ENCODE peak calls at places on chromosome 1, in six cellular contexts. R, I, H, G, T and C are unnamed samples. For H3K4me1 and H3K9me3, the result is how much of the 10 kb centered on the place peaks cover.

GRCh38 chr1:21508580-21509350 is 458 bp upstream of the ALPL start:
- DNase-seq in R (peak), I (peak), H (peak), G (peak), T (peak), C (peak)

GRCh38 chr1:171898956-171899355 is 57.7 kb downstream of the DNM3 start:
- DNase-seq in R (peak), I (no peak), H (no peak), G (no peak), T (peak), C (no peak)

GRCh38 chr1:11807087-11807486 is 1.1 kb downstream of the CLCN6 start:
- DNase-seq in R (no peak), I (no peak), H (peak), G (no peak), T (no peak), C (no peak)

GRCh38 chr1:228088586-228089498 is 6.3 kb downstream of the ARF1 start:
- DNase-seq in R (no peak), I (no peak), H (peak), G (peak), T (no peak), C (no peak)

GRCh38 chr1:51627672-51628071 is 10.8 kb downstream of the OSBPL9 start:
- DNase-seq in R (peak), I (peak), H (no peak), G (no peak), T (no peak), C (no peak)

GRCh38 chr1:232998138-232998537 is 47.7 kb downstream of the NTPCR start:
- DNase-seq in R (no peak), I (no peak), H (no peak), G (no peak), T (no peak), C (no peak)

GRCh38 chr1:204301171-204301957 is 58.4 kb downstream of the PLEKHA6 start:
- DNase-seq in R (no peak), I (peak), H (no peak), G (peak), T (no peak), C (no peak)

GRCh38 chr1:226832613-226833012 is 37.8 kb upstream of the PSEN2 start:
- DNase-seq in R (no peak), I (no peak), H (no peak), G (no peak), T (no peak), C (peak)

GRCh38 chr1:48039088-48040049 is 42.2 kb upstream of the TRABD2B start:
- DNase-seq in R (no peak), I (no peak), H (no peak), G (no peak), T (no peak), C (no peak)

GRCh38 chr1:29309621-29310020 is 73.3 kb downstream of the PTPRU start:
- DNase-seq in R (no peak), I (no peak), H (no peak), G (no peak), T (no peak), C (no peak)

GRCh38 chr1:18041107-18041506 is 66.5 kb upstream of the IGSF21 start:
- DNase-seq in R (no peak), I (no peak), H (no peak), G (no peak), T (peak), C (peak)

GRCh38 chr1:170623171-170623570 is 40.8 kb upstream of the PRRX1 start:
- DNase-seq in R (no peak), I (peak), H (no peak), G (no peak), T (no peak), C (no peak)

GRCh38 chr1:154386643-154387352 is 18.3 kb upstream of the IL6R start:
- DNase-seq in R (no peak), I (no peak), H (peak), G (no peak), T (no peak), C (no peak)

GRCh38 chr1:203186446-203187305 is at the start of gene CHI3L1:
- DNase-seq in R (no peak), I (no peak), H (peak), G (no peak), T (no peak), C (no peak)

GRCh38 chr1:64497484-64497883 is 27.6 kb downstream of the CACHD1 start:
- DNase-seq in R (no peak), I (no peak), H (no peak), G (no peak), T (no peak), C (no peak)

GRCh38 chr1:244548558-244549115 is 87.6 kb downstream of the CATSPERE start:
- DNase-seq in R (no peak), I (peak), H (no peak), G (no peak), T (no peak), C (no peak)

GRCh38 chr1:40450491-40451237 is 388 bp downstream of the ZFP69B start:
- DNase-seq in R (peak), I (peak), H (no peak), G (no peak), T (peak), C (no peak)

GRCh38 chr1:172642970-172643369 is 15.9 kb upstream of the FASLG start:
- DNase-seq in R (no peak), I (peak), H (no peak), G (no peak), T (no peak), C (no peak)

GRCh38 chr1:155761746-155762400 is 73.0 kb downstream of the DAP3 start:
- DNase-seq in R (no peak), I (no peak), H (peak), G (no peak), T (no peak), C (no peak)

GRCh38 chr1:211281322-211282022 is 22.3 kb downstream of the RCOR3 start:
- DNase-seq in R (peak), I (no peak), H (no peak), G (no peak), T (no peak), C (no peak)

GRCh38 chr1:55474168-55474786 is 259.1 kb upstream of the USP24 start:
- DNase-seq in R (no peak), I (peak), H (no peak), G (no peak), T (no peak), C (no peak)

GRCh38 chr1:212949771-212950170 is 570 bp upstream of the VASH2 start:
- DNase-seq in R (no peak), I (no peak), H (no peak), G (no peak), T (no peak), C (no peak)

GRCh38 chr1:23958810-23959460 is 693 bp upstream of the PNRC2 start:
- DNase-seq in R (no peak), I (peak), H (peak), G (peak), T (peak), C (peak)
- TF ChIP-seq CTCF in R (peak), I (peak), H (peak), G (peak), T (peak), C (peak)

GRCh38 chr1:111225717-111226400 is 1.7 kb upstream of the CHI3L2 start:
- DNase-seq in R (no peak), I (no peak), H (no peak), G (no peak), T (no peak), C (no peak)
- H3K4me1 ChIP-seq in R (under half), I (under half), H (under half), G (under half), T (under half), C (under half)

DNA sequence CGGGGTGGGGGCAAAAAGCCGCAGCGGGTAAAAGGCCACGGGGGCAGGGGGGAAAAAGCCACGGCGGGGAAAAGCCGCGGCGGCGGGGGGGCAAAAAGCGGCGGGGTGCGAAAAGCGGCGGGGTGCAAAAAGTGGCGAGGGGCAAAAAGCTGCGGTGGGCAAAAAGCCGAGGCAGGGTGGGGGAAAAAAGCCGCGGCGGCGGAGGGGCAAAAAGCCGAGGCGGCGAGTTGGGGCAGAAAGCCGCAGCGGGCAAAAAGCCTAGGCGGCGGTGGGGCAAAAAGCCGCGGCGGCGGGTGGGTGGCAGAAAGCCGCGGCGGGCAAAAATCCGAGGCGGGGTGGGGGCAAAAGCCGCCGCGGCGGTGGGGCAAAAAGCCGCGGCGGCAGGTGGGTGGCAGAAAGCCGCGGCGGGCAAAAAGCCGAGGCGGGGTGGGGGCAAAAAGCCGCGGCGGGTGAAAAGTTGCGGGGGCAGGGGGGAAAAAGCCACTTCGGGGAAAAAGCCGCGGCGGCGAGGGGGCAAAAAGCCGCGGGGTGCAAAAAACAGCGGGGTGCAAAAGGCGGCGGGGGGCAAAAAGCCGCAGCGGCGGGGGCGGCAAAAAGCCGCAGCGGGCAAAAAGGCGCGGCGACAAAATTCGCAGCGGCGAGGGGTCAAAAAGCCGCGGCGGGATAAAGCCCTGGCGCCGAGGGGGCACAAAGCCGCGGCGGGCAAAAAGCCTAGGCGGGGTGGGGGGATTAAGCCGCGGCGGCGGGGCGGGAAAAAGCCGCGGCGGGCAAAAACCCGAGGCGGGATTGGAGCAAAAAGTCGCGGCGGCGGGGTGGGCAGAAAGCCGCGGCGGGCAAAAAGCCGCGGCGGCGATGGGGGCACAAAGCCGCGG is 3901.2 kb downstream of the SRGAP2C start:
- DNase-seq in R (no peak), I (no peak), H (no peak), G (peak), T (no peak), C (no peak)
- H3K9me3 ChIP-seq in R (under half), I (under half), H (under half), G (under half), T (under half), C (under half)

GRCh38 chr1:89836252-89836996 is 15.6 kb downstream of the LRRC8D start:
- DNase-seq in R (no peak), I (no peak), H (no peak), G (no peak), T (no peak), C (no peak)

GRCh38 chr1:89834078-89834704 is 13.4 kb downstream of the LRRC8D start:
- DNase-seq in R (no peak), I (no peak), H (no peak), G (no peak), T (no peak), C (no peak)

GRCh38 chr1:89831462-89832113 is 10.8 kb downstream of the LRRC8D start:
- DNase-seq in R (peak), I (no peak), H (no peak), G (no peak), T (no peak), C (no peak)

GRCh38 chr1:89832481-89833127 is 11.8 kb downstream of the LRRC8D start:
- DNase-seq in R (no peak), I (no peak), H (no peak), G (no peak), T (no peak), C (no peak)

GRCh38 chr1:89833183-89834077 is 12.6 kb downstream of the LRRC8D start:
- DNase-seq in R (no peak), I (no peak), H (no peak), G (no peak), T (no peak), C (no peak)
- TF ChIP-seq CTCF in R (no peak), I (no peak), H (no peak), G (no peak), T (no peak), C (no peak)

DNA sequence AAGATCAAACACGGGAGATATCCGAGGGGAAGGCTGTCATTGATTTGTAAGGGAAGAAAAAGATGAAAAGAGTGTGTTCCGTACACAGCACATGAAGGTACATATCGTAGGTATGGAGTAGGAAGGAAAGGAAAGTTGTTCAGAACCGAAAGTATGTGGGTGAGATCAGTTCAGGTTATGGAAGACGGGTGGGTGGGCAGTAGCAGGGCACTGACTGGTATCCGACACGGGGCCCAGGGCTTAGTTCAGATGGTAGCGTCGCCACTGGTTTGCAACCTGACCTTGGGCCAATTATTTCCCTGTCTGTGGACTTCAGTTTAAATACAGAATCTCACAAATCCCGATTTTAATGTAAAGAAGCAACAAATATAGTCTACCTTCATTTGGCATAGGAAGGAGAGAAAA is 27.8 kb upstream of the A3GALT2 start:
- DNase-seq in R (no peak), I (no peak), H (no peak), G (peak), T (no peak), C (peak)
- H3K4me1 ChIP-seq in R (half or more), I (half or more), H (half or more), G (under half), T (under half), C (under half)

DNA sequence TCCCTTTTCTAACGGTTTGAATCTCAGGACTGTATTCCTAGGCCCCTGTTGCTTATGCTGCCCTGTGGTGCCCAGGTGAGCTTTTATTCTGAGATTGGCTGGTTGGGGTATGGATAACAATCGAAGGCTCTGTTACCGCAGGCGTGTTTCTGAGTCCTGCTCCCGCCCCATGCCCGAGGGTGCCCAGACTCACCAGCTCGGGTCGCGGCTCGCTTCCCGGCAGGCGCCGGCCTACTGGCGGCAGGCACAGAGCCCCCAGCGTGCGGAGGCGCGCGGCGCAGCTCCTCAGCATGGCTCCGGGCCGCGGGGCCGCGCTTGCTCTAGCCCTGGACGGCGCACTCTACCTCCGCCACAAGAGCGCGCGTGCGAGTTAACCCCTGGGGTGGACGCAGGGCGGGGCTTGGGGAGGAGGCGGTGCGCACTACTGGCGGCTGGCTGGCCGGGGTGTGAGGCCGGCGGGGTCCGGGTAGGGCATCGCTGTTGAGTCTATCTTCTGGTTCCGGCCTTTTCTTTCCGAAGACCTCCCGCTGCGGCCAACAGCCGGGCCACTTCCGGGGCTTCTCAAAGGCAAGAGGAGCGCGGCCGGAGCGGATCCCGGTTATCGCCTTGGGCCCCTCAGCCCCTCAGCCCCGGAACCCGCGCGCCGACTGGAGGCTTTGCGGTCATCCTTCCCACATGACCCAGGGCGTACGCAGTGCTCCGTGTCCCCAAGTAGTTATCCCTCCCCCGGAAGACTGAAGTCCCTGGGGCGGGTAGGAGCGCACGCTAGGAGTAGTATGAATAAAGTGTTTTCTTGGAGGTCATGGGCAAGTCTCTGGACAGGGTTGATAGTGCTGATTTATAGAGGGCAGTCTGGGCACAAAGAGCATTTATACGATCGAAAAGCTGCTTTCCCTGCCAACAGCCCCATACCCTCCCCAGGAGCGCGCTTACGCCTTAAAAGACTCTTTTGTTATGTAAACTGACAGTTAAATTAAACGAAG is at the start of gene THEM4:
- DNase-seq in R (peak), I (peak), H (peak), G (peak), T (peak), C (peak)
- H3K9me3 ChIP-seq in R (under half), I (under half), H (under half), G (under half), T (under half), C (under half)

GRCh38 chr1:37458551-37458950 is 15.8 kb upstream of the ZC3H12A start:
- DNase-seq in R (no peak), I (peak), H (no peak), G (no peak), T (no peak), C (no peak)
- TF ChIP-seq CTCF in R (no peak), I (peak), H (no peak), G (no peak), T (no peak), C (no peak)